ENCODE peak calls at places on chromosomes 16 and 17, in eight cellular contexts. One of them, this sample, is unnamed.

GRCh38 chr16:31265329-31266245 is 5.8 kb downstream of the ITGAM start:
- DNase-seq in HTR-8/SVneo: peak
- DNase-seq in iris pigment epithelial cell: peak
- DNase-seq in renal cortical epithelial cell: peak
- DNase-seq in body of pancreas: peak
- DNase-seq in kidney tubule cell: peak
- DNase-seq in GF-D8: no peak
- DNase-seq in omental fat pad: no peak
- DNase-seq in this sample: no peak

GRCh38 chr17:77907497-77908120 is 50.9 kb upstream of the TNRC6C start:
- DNase-seq in GF-D8: no peak
- DNase-seq in kidney tubule cell: no peak
- DNase-seq in iris pigment epithelial cell: no peak
- DNase-seq in HTR-8/SVneo: no peak
- DNase-seq in renal cortical epithelial cell: no peak
- DNase-seq in body of pancreas: peak
- DNase-seq in omental fat pad: no peak
- DNase-seq in this sample: no peak

GRCh38 chr17:31754239-31754945 is 104.7 kb downstream of the COPRS start:
- DNase-seq in GF-D8: no peak
- DNase-seq in omental fat pad: no peak
- DNase-seq in body of pancreas: no peak
- DNase-seq in iris pigment epithelial cell: peak
- DNase-seq in renal cortical epithelial cell: peak
- DNase-seq in HTR-8/SVneo: peak
- DNase-seq in kidney tubule cell: peak
- DNase-seq in this sample: no peak

GRCh38 chr16:88325087-88325750 is 57.5 kb upstream of the ZNF469 start:
- DNase-seq in HTR-8/SVneo: no peak
- DNase-seq in iris pigment epithelial cell: no peak
- DNase-seq in body of pancreas: no peak
- DNase-seq in GF-D8: no peak
- DNase-seq in renal cortical epithelial cell: no peak
- DNase-seq in omental fat pad: no peak
- DNase-seq in kidney tubule cell: no peak
- DNase-seq in this sample: no peak

GRCh38 chr17:27882162-27882840 is 10.9 kb downstream of the LYRM9 start:
- DNase-seq in body of pancreas: no peak
- DNase-seq in kidney tubule cell: no peak
- DNase-seq in renal cortical epithelial cell: no peak
- DNase-seq in iris pigment epithelial cell: no peak
- DNase-seq in HTR-8/SVneo: no peak
- DNase-seq in GF-D8: no peak
- DNase-seq in omental fat pad: no peak
- DNase-seq in this sample: no peak

GRCh38 chr16:56866955-56867830 is 2.2 kb downstream of the SLC12A3 start:
- DNase-seq in GF-D8: no peak
- DNase-seq in iris pigment epithelial cell: peak
- DNase-seq in HTR-8/SVneo: peak
- DNase-seq in body of pancreas: peak
- DNase-seq in renal cortical epithelial cell: peak
- DNase-seq in kidney tubule cell: peak
- DNase-seq in omental fat pad: no peak
- DNase-seq in this sample: no peak

GRCh38 chr17:16381496-16381820 is 567 bp downstream of the UBB start:
- DNase-seq in GF-D8: no peak
- DNase-seq in omental fat pad: no peak
- DNase-seq in body of pancreas: no peak
- DNase-seq in kidney tubule cell: peak
- DNase-seq in HTR-8/SVneo: no peak
- DNase-seq in renal cortical epithelial cell: peak
- DNase-seq in iris pigment epithelial cell: peak
- DNase-seq in this sample: no peak

GRCh38 chr17:80842456-80843053 is 149.1 kb upstream of the CHMP6 start:
- DNase-seq in omental fat pad: no peak
- DNase-seq in kidney tubule cell: no peak
- DNase-seq in HTR-8/SVneo: no peak
- DNase-seq in GF-D8: no peak
- DNase-seq in body of pancreas: no peak
- DNase-seq in iris pigment epithelial cell: no peak
- DNase-seq in renal cortical epithelial cell: no peak
- DNase-seq in this sample: no peak

GRCh38 chr17:60060474-60060873 is 18.2 kb downstream of the HEATR6 start:
- DNase-seq in kidney tubule cell: no peak
- DNase-seq in renal cortical epithelial cell: no peak
- DNase-seq in iris pigment epithelial cell: no peak
- DNase-seq in GF-D8: no peak
- DNase-seq in body of pancreas: no peak
- DNase-seq in omental fat pad: no peak
- DNase-seq in HTR-8/SVneo: no peak
- DNase-seq in this sample: no peak

GRCh38 chr16:68524069-68524820 is 14.8 kb upstream of the ZFP90 start:
- DNase-seq in omental fat pad: no peak
- DNase-seq in kidney tubule cell: peak
- DNase-seq in iris pigment epithelial cell: no peak
- DNase-seq in body of pancreas: no peak
- DNase-seq in HTR-8/SVneo: no peak
- DNase-seq in renal cortical epithelial cell: no peak
- DNase-seq in GF-D8: no peak
- DNase-seq in this sample: no peak

GRCh38 chr17:9669551-9670008 is 24.3 kb downstream of the USP43 start:
- DNase-seq in renal cortical epithelial cell: no peak
- DNase-seq in iris pigment epithelial cell: no peak
- DNase-seq in kidney tubule cell: no peak
- DNase-seq in HTR-8/SVneo: no peak
- DNase-seq in body of pancreas: no peak
- DNase-seq in omental fat pad: no peak
- DNase-seq in GF-D8: no peak
- DNase-seq in this sample: no peak

GRCh38 chr16:180101-180920 is at the start of gene HBQ1:
- DNase-seq in GF-D8: no peak
- DNase-seq in body of pancreas: peak
- DNase-seq in HTR-8/SVneo: peak
- DNase-seq in kidney tubule cell: peak
- DNase-seq in renal cortical epithelial cell: no peak
- DNase-seq in omental fat pad: no peak
- DNase-seq in iris pigment epithelial cell: peak
- DNase-seq in this sample: no peak

GRCh38 chr16:75263963-75264445 is 12.6 kb upstream of the BCAR1 start:
- DNase-seq in omental fat pad: no peak
- DNase-seq in GF-D8: no peak
- DNase-seq in iris pigment epithelial cell: no peak
- DNase-seq in body of pancreas: peak
- DNase-seq in HTR-8/SVneo: no peak
- DNase-seq in renal cortical epithelial cell: no peak
- DNase-seq in kidney tubule cell: peak
- DNase-seq in this sample: no peak

GRCh38 chr16:1153480-1154160 is 714 bp downstream of the CACNA1H start:
- DNase-seq in omental fat pad: no peak
- DNase-seq in GF-D8: no peak
- DNase-seq in renal cortical epithelial cell: no peak
- DNase-seq in HTR-8/SVneo: no peak
- DNase-seq in iris pigment epithelial cell: no peak
- DNase-seq in kidney tubule cell: no peak
- DNase-seq in body of pancreas: no peak
- DNase-seq in this sample: no peak

GRCh38 chr16:11797957-11798299 is 870 bp upstream of the ZC3H7A start:
- DNase-seq in body of pancreas: no peak
- DNase-seq in iris pigment epithelial cell: no peak
- DNase-seq in renal cortical epithelial cell: peak
- DNase-seq in GF-D8: no peak
- DNase-seq in HTR-8/SVneo: no peak
- DNase-seq in omental fat pad: no peak
- DNase-seq in kidney tubule cell: peak
- DNase-seq in this sample: no peak

GRCh38 chr17:27571563-27572129 is 59.3 kb upstream of the LGALS9 start:
- DNase-seq in omental fat pad: no peak
- DNase-seq in HTR-8/SVneo: no peak
- DNase-seq in renal cortical epithelial cell: no peak
- DNase-seq in GF-D8: no peak
- DNase-seq in iris pigment epithelial cell: no peak
- DNase-seq in body of pancreas: no peak
- DNase-seq in kidney tubule cell: no peak
- DNase-seq in this sample: no peak

GRCh38 chr16:85898521-85899442 is at the start of gene IRF8:
- DNase-seq in omental fat pad: no peak
- DNase-seq in body of pancreas: peak
- DNase-seq in GF-D8: no peak
- DNase-seq in HTR-8/SVneo: peak
- DNase-seq in iris pigment epithelial cell: peak
- DNase-seq in renal cortical epithelial cell: peak
- DNase-seq in kidney tubule cell: peak
- DNase-seq in this sample: peak

GRCh38 chr17:74780443-74781238 is 4.5 kb upstream of the NAT9 start:
- DNase-seq in renal cortical epithelial cell: peak
- DNase-seq in kidney tubule cell: peak
- DNase-seq in HTR-8/SVneo: peak
- DNase-seq in iris pigment epithelial cell: peak
- DNase-seq in GF-D8: peak
- DNase-seq in body of pancreas: no peak
- DNase-seq in omental fat pad: no peak
- DNase-seq in this sample: no peak

GRCh38 chr16:35906440-35906839 is 2447.0 kb downstream of the TP53TG3F start:
- DNase-seq in omental fat pad: no peak
- DNase-seq in iris pigment epithelial cell: no peak
- DNase-seq in HTR-8/SVneo: no peak
- DNase-seq in body of pancreas: no peak
- DNase-seq in kidney tubule cell: no peak
- DNase-seq in GF-D8: no peak
- DNase-seq in renal cortical epithelial cell: no peak
- DNase-seq in this sample: peak

GRCh38 chr17:12431188-12431587 is 234.5 kb upstream of the MYOCD start:
- DNase-seq in HTR-8/SVneo: no peak
- DNase-seq in renal cortical epithelial cell: no peak
- DNase-seq in iris pigment epithelial cell: no peak
- DNase-seq in kidney tubule cell: peak
- DNase-seq in omental fat pad: no peak
- DNase-seq in GF-D8: no peak
- DNase-seq in body of pancreas: no peak
- DNase-seq in this sample: no peak

GRCh38 chr16:88649924-88650748 is 717 bp downstream of the CYBA start:
- DNase-seq in body of pancreas: peak
- DNase-seq in GF-D8: peak
- DNase-seq in HTR-8/SVneo: no peak
- DNase-seq in iris pigment epithelial cell: peak
- DNase-seq in omental fat pad: no peak
- DNase-seq in kidney tubule cell: peak
- DNase-seq in renal cortical epithelial cell: no peak
- DNase-seq in this sample: no peak

GRCh38 chr17:17535957-17536356 is 39.8 kb upstream of the RASD1 start:
- DNase-seq in renal cortical epithelial cell: peak
- DNase-seq in body of pancreas: peak
- DNase-seq in iris pigment epithelial cell: no peak
- DNase-seq in HTR-8/SVneo: no peak
- DNase-seq in GF-D8: no peak
- DNase-seq in kidney tubule cell: peak
- DNase-seq in omental fat pad: no peak
- DNase-seq in this sample: no peak

GRCh38 chr16:16882766-16883165 is 503.8 kb downstream of the NPIPA7 start:
- DNase-seq in kidney tubule cell: no peak
- DNase-seq in GF-D8: no peak
- DNase-seq in renal cortical epithelial cell: no peak
- DNase-seq in omental fat pad: no peak
- DNase-seq in iris pigment epithelial cell: no peak
- DNase-seq in body of pancreas: no peak
- DNase-seq in HTR-8/SVneo: no peak
- DNase-seq in this sample: peak

GRCh38 chr16:67674851-67675578 is 8.4 kb downstream of the C16orf86 start:
- DNase-seq in iris pigment epithelial cell: no peak
- DNase-seq in omental fat pad: no peak
- DNase-seq in kidney tubule cell: no peak
- DNase-seq in body of pancreas: no peak
- DNase-seq in HTR-8/SVneo: no peak
- DNase-seq in renal cortical epithelial cell: no peak
- DNase-seq in GF-D8: no peak
- DNase-seq in this sample: no peak

GRCh38 chr17:50270430-50271172 is 3.7 kb upstream of the TMEM92 start:
- DNase-seq in GF-D8: no peak
- DNase-seq in kidney tubule cell: no peak
- DNase-seq in HTR-8/SVneo: no peak
- DNase-seq in renal cortical epithelial cell: no peak
- DNase-seq in iris pigment epithelial cell: peak
- DNase-seq in body of pancreas: peak
- DNase-seq in omental fat pad: no peak
- DNase-seq in this sample: no peak

GRCh38 chr17:77690271-77691161 is 268.0 kb upstream of the TNRC6C start:
- DNase-seq in GF-D8: no peak
- DNase-seq in body of pancreas: no peak
- DNase-seq in kidney tubule cell: no peak
- DNase-seq in omental fat pad: no peak
- DNase-seq in HTR-8/SVneo: no peak
- DNase-seq in renal cortical epithelial cell: no peak
- DNase-seq in iris pigment epithelial cell: no peak
- DNase-seq in this sample: peak

GRCh38 chr16:68596266-68596665 is 48.8 kb upstream of the CDH3 start:
- DNase-seq in omental fat pad: no peak
- DNase-seq in GF-D8: no peak
- DNase-seq in HTR-8/SVneo: no peak
- DNase-seq in iris pigment epithelial cell: peak
- DNase-seq in body of pancreas: no peak
- DNase-seq in renal cortical epithelial cell: no peak
- DNase-seq in kidney tubule cell: no peak
- DNase-seq in this sample: no peak

GRCh38 chr16:727291-727977 is 528 bp downstream of the HAGHL start:
- DNase-seq in GF-D8: no peak
- DNase-seq in omental fat pad: no peak
- DNase-seq in body of pancreas: no peak
- DNase-seq in renal cortical epithelial cell: no peak
- DNase-seq in iris pigment epithelial cell: no peak
- DNase-seq in kidney tubule cell: no peak
- DNase-seq in HTR-8/SVneo: no peak
- DNase-seq in this sample: no peak

GRCh38 chr17:59746849-59747445 is 39.5 kb downstream of the VMP1 start:
- DNase-seq in body of pancreas: no peak
- DNase-seq in iris pigment epithelial cell: peak
- DNase-seq in HTR-8/SVneo: peak
- DNase-seq in GF-D8: no peak
- DNase-seq in omental fat pad: no peak
- DNase-seq in kidney tubule cell: peak
- DNase-seq in renal cortical epithelial cell: peak
- DNase-seq in this sample: no peak

GRCh38 chr16:19375561-19376158 is 42.0 kb upstream of the TMC5 start:
- DNase-seq in omental fat pad: no peak
- DNase-seq in GF-D8: no peak
- DNase-seq in HTR-8/SVneo: peak
- DNase-seq in iris pigment epithelial cell: peak
- DNase-seq in kidney tubule cell: peak
- DNase-seq in renal cortical epithelial cell: peak
- DNase-seq in body of pancreas: peak
- DNase-seq in this sample: no peak

GRCh38 chr16:48949636-48950035 is 332.0 kb downstream of the CBLN1 start:
- DNase-seq in body of pancreas: no peak
- DNase-seq in HTR-8/SVneo: peak
- DNase-seq in GF-D8: no peak
- DNase-seq in kidney tubule cell: no peak
- DNase-seq in iris pigment epithelial cell: no peak
- DNase-seq in renal cortical epithelial cell: peak
- DNase-seq in omental fat pad: no peak
- DNase-seq in this sample: no peak